ENCODE peak calls at places on chromosomes 5 and 9, in five cellular contexts. D is osteoblast, V is left ventricle myocardium inferior, Z is psoas muscle, X is OCI-LY7. Q is an unnamed sample. For H3K9me3, the result is how much of the 10 kb centered on the place peaks cover.

GRCh38 chr9:127987103-127987614 is 6.4 kb upstream of the EEIG1 start:
- DNase-seq in D (peak), V (peak), Z (peak), X (no peak), Q (peak)

GRCh38 chr9:16246785-16247184 is 623.7 kb downstream of the BNC2 start:
- DNase-seq in D (peak), V (no peak), Z (no peak), X (no peak), Q (no peak)

GRCh38 chr5:55897905-55898304 is 46.7 kb downstream of the IL31RA start:
- DNase-seq in D (peak), V (peak), Z (peak), X (no peak), Q (no peak)

GRCh38 chr9:17462869-17463464 is 115.9 kb upstream of the SH3GL2 start:
- DNase-seq in D (no peak), V (no peak), Z (no peak), X (peak), Q (peak)

GRCh38 chr9:105046907-105047651 is 119.1 kb upstream of the ABCA1 start:
- DNase-seq in D (no peak), V (no peak), Z (no peak), X (no peak), Q (no peak)

GRCh38 chr5:156155638-156156037 is 171.3 kb upstream of the SGCD start:
- DNase-seq in D (no peak), V (no peak), Z (no peak), X (no peak), Q (no peak)

GRCh38 chr5:170923910-170924620 is 62.2 kb downstream of the RANBP17 start:
- DNase-seq in D (no peak), V (no peak), Z (no peak), X (no peak), Q (no peak)

GRCh38 chr9:109652112-109652511 is 127.9 kb upstream of the PALM2AKAP2 start:
- DNase-seq in D (no peak), V (no peak), Z (no peak), X (no peak), Q (no peak)

GRCh38 chr9:119114681-119115080 is 254.6 kb downstream of the BRINP1 start:
- DNase-seq in D (no peak), V (no peak), Z (no peak), X (no peak), Q (no peak)

GRCh38 chr5:171992813-171993212 is 13.6 kb downstream of the FBXW11 start:
- DNase-seq in D (no peak), V (no peak), Z (no peak), X (no peak), Q (no peak)

GRCh38 chr5:103232393-103232999 is 26.1 kb upstream of the MACIR start:
- DNase-seq in D (no peak), V (no peak), Z (no peak), X (peak), Q (peak)

GRCh38 chr5:178545156-178545555 is 45.0 kb downstream of the COL23A1 start:
- DNase-seq in D (no peak), V (no peak), Z (no peak), X (no peak), Q (no peak)

GRCh38 chr9:110762783-110763182 is 94.2 kb downstream of the MUSK start:
- DNase-seq in D (no peak), V (no peak), Z (no peak), X (no peak), Q (no peak)

GRCh38 chr9:111632695-111633388 is 1.7 kb downstream of the DNAJC25 start:
- DNase-seq in D (no peak), V (no peak), Z (no peak), X (peak), Q (no peak)

GRCh38 chr5:142507528-142507927 is 178.4 kb downstream of the FGF1 start:
- DNase-seq in D (no peak), V (no peak), Z (no peak), X (no peak), Q (no peak)

GRCh38 chr5:125006011-125006685 is 259.7 kb upstream of the ZNF608 start:
- DNase-seq in D (no peak), V (no peak), Z (no peak), X (peak), Q (no peak)

GRCh38 chr5:160427607-160428006 is 6.0 kb downstream of the PTTG1 start:
- DNase-seq in D (no peak), V (no peak), Z (no peak), X (no peak), Q (no peak)

GRCh38 chr9:115939065-115939765 is 214.4 kb upstream of the PAPPA start:
- DNase-seq in D (no peak), V (no peak), Z (no peak), X (no peak), Q (no peak)

GRCh38 chr5:89981871-89982773 is 427.4 kb downstream of the CETN3 start:
- DNase-seq in D (no peak), V (no peak), Z (no peak), X (no peak), Q (no peak)

GRCh38 chr9:8822667-8823025 is 1023.1 kb upstream of the DMAC1 start:
- DNase-seq in D (no peak), V (no peak), Z (no peak), X (no peak), Q (no peak)

GRCh38 chr5:135215617-135215995 is 181.6 kb upstream of the PITX1 start:
- DNase-seq in D (peak), V (no peak), Z (no peak), X (no peak), Q (no peak)

GRCh38 chr5:14105717-14106435 is 37.3 kb upstream of the TRIO start:
- DNase-seq in D (peak), V (no peak), Z (no peak), X (no peak), Q (peak)

GRCh38 chr9:98129451-98129881 is 10.4 kb upstream of the TRIM14 start:
- DNase-seq in D (no peak), V (no peak), Z (no peak), X (peak), Q (no peak)

GRCh38 chr5:64654184-64654938 is 35.9 kb upstream of the SHISAL2B start:
- DNase-seq in D (no peak), V (no peak), Z (no peak), X (no peak), Q (no peak)

GRCh38 chr9:38360880-38361836 is 31.3 kb upstream of the ALDH1B1 start:
- DNase-seq in D (no peak), V (no peak), Z (no peak), X (no peak), Q (no peak)

GRCh38 chr5:111463304-111463703 is 49.0 kb downstream of the STARD4 start:
- DNase-seq in D (no peak), V (no peak), Z (no peak), X (no peak), Q (no peak)

GRCh38 chr5:113061851-113062631 is 85.4 kb downstream of the DCP2 start:
- DNase-seq in D (peak), V (no peak), Z (no peak), X (no peak), Q (no peak)

GRCh38 chr9:130213898-130214761 is 41.9 kb downstream of the NCS1 start:
- DNase-seq in D (peak), V (no peak), Z (no peak), X (no peak), Q (peak)

DNA sequence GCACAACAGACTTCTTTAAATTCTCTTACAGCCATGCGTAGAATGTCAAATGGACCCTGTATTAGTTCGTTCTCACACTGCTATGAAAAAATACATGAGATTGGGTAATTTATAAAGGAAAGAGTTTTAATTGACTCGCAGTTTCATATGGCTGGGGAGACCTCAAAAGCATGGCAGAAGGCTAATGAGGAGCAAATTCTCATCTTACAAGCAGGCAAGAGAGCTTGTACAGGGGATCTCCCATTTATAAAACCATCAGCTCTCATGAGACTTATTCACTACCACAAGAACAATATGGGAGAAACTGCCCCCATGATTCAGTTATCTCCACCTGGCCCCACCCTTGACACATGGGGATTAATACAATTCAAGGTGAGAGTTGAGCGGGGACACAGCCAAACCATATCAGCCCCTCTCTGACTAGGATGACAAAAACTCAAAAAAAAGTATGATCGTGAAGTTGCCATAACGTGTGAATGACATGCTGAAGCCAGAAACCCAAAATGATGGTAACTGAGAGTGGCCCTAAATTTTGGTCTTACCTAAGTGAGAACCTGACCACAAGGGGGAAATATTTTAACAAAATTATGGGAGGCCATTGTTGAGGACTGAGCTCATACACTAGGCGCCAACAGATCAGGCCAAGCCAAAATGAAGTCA is 17.5 kb upstream of the TEX10 start:
- DNase-seq in D (no peak), V (no peak), Z (no peak), X (no peak), Q (no peak)
- H3K9me3 ChIP-seq in D (under half), V (under half), Z (under half), X (under half), Q (under half)

GRCh38 chr5:23457780-23458179 is 49.6 kb upstream of the PRDM9 start:
- DNase-seq in D (no peak), V (no peak), Z (no peak), X (no peak), Q (no peak)
- H3K9me3 ChIP-seq in D (under half), V (under half), Z (under half), X (under half), Q (under half)

DNA sequence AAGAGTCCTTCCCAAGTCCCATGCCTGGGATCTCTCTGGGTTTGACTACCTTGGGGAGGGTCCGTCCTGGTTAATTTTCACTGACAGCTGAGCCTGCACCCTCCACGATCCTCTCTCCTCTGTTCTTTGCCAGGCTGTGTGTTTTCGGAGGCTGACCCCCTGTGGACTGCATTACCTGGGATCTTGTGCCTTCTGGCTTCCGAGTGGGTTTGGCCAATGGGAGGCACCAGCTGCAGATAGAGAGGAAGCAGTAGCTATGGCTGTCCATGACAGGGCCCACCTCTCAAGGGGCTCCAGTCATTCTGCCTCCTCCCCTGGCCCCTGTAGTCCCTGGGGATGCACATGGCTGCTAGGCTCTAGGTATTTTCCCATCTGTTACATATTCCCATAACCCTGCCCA is 285.0 kb downstream of the DMRT2 start:
- DNase-seq in D (no peak), V (no peak), Z (no peak), X (no peak), Q (no peak)
- H3K9me3 ChIP-seq in D (under half), V (under half), Z (under half), X (under half), Q (under half)

DNA sequence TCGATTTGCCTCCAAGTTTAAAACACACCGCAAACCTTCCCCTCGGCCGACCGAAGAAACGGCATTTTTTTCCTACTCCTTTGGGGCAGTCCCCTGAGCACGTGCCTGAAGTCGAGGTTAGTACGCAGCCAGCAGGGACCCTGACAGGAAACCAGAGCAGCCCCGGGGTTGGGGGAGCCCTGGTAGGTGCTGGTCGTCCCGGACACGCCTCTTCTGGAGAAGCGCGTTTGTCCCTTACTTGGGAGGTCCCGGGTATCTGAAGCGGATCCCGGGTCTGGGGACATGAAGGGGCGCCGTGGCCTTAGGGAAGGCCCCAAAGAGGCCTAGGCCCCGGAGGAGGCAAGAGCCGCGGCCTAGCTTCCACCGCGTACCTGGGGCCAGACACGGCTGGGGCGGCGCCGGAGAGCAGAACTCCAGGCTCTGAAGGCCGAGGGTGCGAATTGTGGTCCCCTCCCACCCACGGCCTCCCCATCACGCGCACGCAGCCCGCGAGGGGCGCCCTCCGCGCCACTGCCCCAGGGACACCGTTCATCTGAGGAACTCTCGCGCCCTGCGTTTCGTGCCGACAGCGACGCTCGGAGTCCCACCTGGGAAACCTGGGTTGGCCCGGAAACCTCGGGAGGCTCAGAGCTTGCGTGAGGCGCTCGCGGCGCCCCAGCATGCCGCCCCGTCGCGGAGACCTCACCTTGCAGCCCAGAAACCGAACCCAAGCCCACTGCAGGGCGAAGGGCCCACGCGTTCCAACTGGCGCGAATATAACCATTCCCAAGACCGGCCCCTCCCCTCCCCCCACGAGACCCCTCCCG is 10.4 kb downstream of the OTP start:
- DNase-seq in D (peak), V (no peak), Z (no peak), X (no peak), Q (no peak)
- H3K9me3 ChIP-seq in D (under half), V (under half), Z (under half), X (under half), Q (under half)

GRCh38 chr5:141382469-141383294 is at the start of gene PCDHGA7:
- DNase-seq in D (peak), V (no peak), Z (no peak), X (peak), Q (no peak)

GRCh38 chr5:141388661-141389060 is 1.2 kb downstream of the PCDHGB4 start:
- DNase-seq in D (no peak), V (no peak), Z (no peak), X (no peak), Q (no peak)

GRCh38 chr5:141384471-141385267 is 2.1 kb downstream of the PCDHGA7 start:
- DNase-seq in D (no peak), V (no peak), Z (no peak), X (no peak), Q (peak)

DNA sequence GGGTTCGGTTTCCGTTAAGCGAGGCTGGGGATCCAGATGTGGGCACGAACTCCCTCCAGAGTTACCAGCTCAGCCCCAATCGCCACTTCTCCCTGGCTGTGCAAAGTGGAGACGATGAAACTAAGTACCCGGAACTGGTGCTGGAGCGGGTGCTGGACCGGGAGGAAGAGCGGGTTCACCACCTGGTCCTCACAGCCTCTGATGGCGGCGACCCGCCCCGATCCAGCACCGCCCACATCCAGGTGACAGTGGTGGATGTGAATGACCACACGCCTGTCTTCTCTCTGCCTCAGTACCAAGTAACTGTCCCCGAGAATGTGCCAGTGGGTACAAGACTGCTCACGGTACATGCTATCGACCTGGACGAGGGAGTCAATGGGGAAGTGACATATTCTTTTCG is 803 bp downstream of the PCDHGA7 start:
- DNase-seq in D (no peak), V (no peak), Z (no peak), X (no peak), Q (no peak)
- H3K9me3 ChIP-seq in D (under half), V (half or more), Z (under half), X (under half), Q (under half)

DNA sequence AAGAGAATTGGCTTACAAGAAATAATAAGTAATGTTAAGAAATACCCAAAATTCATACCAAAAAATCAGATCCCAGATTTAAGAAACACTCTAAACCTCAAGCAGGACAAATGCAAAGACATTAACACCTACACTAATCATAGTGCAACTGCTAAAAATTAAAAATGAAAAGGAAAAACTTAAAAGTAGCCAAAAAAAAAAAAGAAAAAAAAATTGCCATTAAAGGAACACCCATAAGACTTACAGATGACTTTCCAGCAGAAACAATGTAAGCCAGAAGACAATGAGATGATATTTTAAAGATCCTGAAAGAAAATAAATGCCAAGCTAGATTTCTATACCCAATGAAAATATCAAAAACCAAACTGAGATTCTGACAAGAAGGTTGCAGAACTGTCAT is 101.5 kb downstream of the DENND1A start:
- DNase-seq in D (no peak), V (no peak), Z (no peak), X (no peak), Q (no peak)
- H3K9me3 ChIP-seq in D (under half), V (under half), Z (under half), X (under half), Q (under half)

DNA sequence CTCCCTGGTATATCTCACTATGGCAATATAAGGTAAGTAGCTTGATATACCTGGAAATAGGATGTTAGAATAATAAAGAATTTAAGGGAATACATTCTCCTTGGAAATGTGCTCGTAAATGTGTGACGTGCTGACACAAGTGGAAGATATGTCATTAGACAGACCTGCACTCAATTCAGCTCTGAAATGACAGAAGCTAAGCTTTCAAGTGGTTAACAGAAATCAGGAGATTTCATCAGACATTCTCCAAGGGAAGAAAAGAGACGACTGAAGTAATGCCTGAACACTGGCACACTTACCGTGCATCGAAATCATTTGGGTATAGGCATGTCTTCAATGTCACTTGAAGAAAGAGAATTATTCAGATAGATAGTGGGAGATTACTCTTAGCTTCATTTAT is 933.3 kb upstream of the CTNND2 start:
- DNase-seq in D (no peak), V (no peak), Z (no peak), X (no peak), Q (no peak)
- H3K9me3 ChIP-seq in D (under half), V (under half), Z (under half), X (under half), Q (under half)

GRCh38 chr9:79868532-79869189 is 296.9 kb downstream of the TLE4 start:
- DNase-seq in D (no peak), V (no peak), Z (no peak), X (peak), Q (no peak)

GRCh38 chr9:79858509-79858908 is 286.7 kb downstream of the TLE4 start:
- DNase-seq in D (no peak), V (no peak), Z (no peak), X (no peak), Q (peak)

DNA sequence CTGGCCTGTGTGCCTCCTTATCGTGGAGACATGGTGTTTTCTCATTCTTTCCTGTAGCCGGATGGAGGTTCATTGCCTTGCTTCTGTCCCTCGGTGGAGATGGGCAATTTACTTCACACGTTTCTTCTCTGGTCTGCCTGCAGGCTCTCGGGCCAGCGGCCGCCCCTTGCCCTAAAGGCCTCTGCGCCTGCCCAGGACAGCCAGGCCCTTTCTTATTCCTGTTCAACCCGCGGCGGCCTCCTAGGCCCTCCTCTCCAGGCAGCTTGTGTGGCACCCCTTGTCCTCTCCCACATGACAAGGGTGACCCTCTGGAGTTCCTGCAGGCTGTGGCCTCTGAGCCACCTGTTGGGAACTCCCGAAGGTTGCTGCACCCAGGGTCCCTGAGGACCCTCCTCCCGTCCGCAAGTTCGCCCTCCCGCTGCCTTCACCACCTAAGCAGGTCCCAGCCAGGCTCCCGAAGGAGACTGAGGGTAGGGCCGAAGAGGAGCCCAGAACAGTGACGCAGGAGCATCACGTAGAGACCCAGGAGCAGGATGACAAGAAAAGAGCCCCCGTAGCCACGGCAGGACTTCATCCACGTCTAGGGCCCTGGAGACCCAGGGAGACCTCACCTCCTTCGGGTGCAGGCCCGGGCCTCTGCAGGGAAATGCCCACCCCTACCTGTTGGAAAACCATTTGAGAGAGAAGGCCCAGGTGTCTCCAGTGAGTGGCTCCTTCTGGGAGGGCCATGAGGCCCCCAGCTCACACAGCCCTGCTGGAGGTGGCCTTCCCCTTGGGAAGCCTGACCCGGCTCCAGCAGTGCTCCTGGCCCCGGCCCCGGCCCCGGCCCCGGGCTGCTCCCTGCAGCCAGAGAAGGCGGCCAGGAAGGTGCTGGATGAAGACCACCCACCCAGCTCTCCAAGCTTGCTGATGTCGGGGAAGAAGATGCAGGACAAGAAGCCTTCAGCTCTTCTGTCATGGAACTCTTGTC is 291.4 kb downstream of the TLE4 start:
- DNase-seq in D (peak), V (no peak), Z (no peak), X (no peak), Q (no peak)
- H3K9me3 ChIP-seq in D (under half), V (under half), Z (under half), X (under half), Q (under half)